ENCODE peak calls at places on chromosomes 4 and X, in four cellular contexts. Y is HepG2, S is K562, J is H1. A is an unnamed sample.

GRCh38 chr4:138612428-138612827 is 370.3 kb upstream of the SLC7A11 start:
- DNase-seq in J (no peak), Y (no peak), S (no peak), A (no peak)

GRCh38 chrX:7144126-7144525 is 3.4 kb upstream of the STS start:
- DNase-seq in Y (no peak), J (no peak), S (no peak), A (no peak)

GRCh38 chrX:134247492-134247891 is 10.5 kb downstream of the CCDC160 start:
- DNase-seq in S (no peak), Y (no peak), J (no peak), A (no peak)

GRCh38 chr4:169311643-169312365 is 41.0 kb upstream of the SH3RF1 start:
- DNase-seq in S (peak; percentile 57), Y (peak; percentile 73), J (peak; percentile 25), A (peak; percentile 94)

GRCh38 chrX:148741441-148741840 is 241.0 kb downstream of the AFF2 start:
- DNase-seq in J (peak; percentile 1), S (no peak), Y (no peak), A (peak; percentile 8)

GRCh38 chr4:155005395-155006087 is 202.9 kb upstream of the NPY2R start:
- DNase-seq in J (no peak), S (no peak), Y (no peak), A (no peak)

GRCh38 chr4:187183351-187183750 is 459.7 kb upstream of the FAT1 start:
- DNase-seq in J (no peak), Y (no peak), S (no peak), A (no peak)

GRCh38 chr4:26173619-26174018 is 147.2 kb upstream of the RBPJ start:
- DNase-seq in J (no peak), Y (no peak), S (no peak), A (no peak)

GRCh38 chr4:87051121-87051713 is 116.4 kb downstream of the AFF1 start:
- DNase-seq in J (no peak), Y (no peak), S (no peak), A (no peak)

GRCh38 chr4:11529625-11530201 is 101.0 kb upstream of the HS3ST1 start:
- DNase-seq in Y (no peak), S (no peak), J (no peak), A (no peak)

GRCh38 chr4:1771555-1772305 is 21.4 kb upstream of the FGFR3 start:
- DNase-seq in J (no peak), Y (no peak), S (peak; percentile 56), A (no peak)

GRCh38 chr4:94550851-94551250 is 99.1 kb downstream of the PDLIM5 start:
- DNase-seq in S (no peak), J (no peak), Y (no peak), A (no peak)

GRCh38 chrX:140141444-140142029 is 176.2 kb upstream of the CXorf66 start:
- DNase-seq in S (peak; percentile 29), J (no peak), Y (peak; percentile 8), A (peak; percentile 44)

GRCh38 chr4:27398911-27399310 is 538.3 kb downstream of the STIM2 start:
- DNase-seq in Y (no peak), S (no peak), J (no peak), A (no peak)

GRCh38 chrX:16479206-16479869 is 170.6 kb upstream of the S100G start:
- DNase-seq in J (no peak), Y (peak; percentile 20), S (no peak), A (no peak)

GRCh38 chrX:133495464-133496391 is 80.4 kb upstream of the GPC4 start:
- DNase-seq in Y (no peak), J (no peak), S (no peak), A (peak; percentile 2)

GRCh38 chr4:117434424-117434823 is 349.0 kb upstream of the TRAM1L1 start:
- DNase-seq in Y (no peak), J (no peak), S (no peak), A (no peak)

GRCh38 chr4:93791570-93792195 is 36.9 kb upstream of the ATOH1 start:
- DNase-seq in J (no peak), Y (peak; percentile 50), S (peak; percentile 46), A (peak; percentile 89)

GRCh38 chr4:75046226-75046625 is 113.3 kb downstream of the PARM1 start:
- DNase-seq in Y (no peak), S (no peak), J (no peak), A (no peak)

GRCh38 chrX:105331244-105331643 is 110.8 kb upstream of the TEX13A start:
- DNase-seq in S (no peak), J (no peak), Y (no peak), A (no peak)

GRCh38 chrX:3763111-3763510 is 49.7 kb upstream of the PRKX start:
- DNase-seq in J (no peak), S (no peak), Y (no peak), A (no peak)

GRCh38 chr4:100984901-100985300 is 362.4 kb downstream of the PPP3CA start:
- DNase-seq in J (no peak), Y (no peak), S (no peak), A (no peak)

GRCh38 chrX:9466115-9466495 is 1.2 kb downstream of the TBL1X start:
- DNase-seq in S (peak; percentile 39), Y (no peak), J (no peak), A (peak; percentile 41)

GRCh38 chr4:40828661-40829060 is 78.9 kb downstream of the NSUN7 start:
- DNase-seq in Y (no peak), S (no peak), J (no peak), A (no peak)

GRCh38 chr4:26729027-26729426 is 131.6 kb upstream of the STIM2 start:
- DNase-seq in Y (peak; percentile 39), S (no peak), J (no peak), A (no peak)

GRCh38 chr4:10611673-10612072 is 72.9 kb downstream of the CLNK start:
- DNase-seq in J (no peak), S (no peak), Y (no peak), A (no peak)

GRCh38 chrX:22800360-22800759 is 199.4 kb upstream of the DDX53 start:
- DNase-seq in J (no peak), Y (no peak), S (no peak), A (peak; percentile 19)

GRCh38 chrX:134512566-134512965 is 52.6 kb downstream of the HPRT1 start:
- DNase-seq in Y (peak; percentile 25), S (no peak), J (no peak), A (peak; percentile 31)

GRCh38 chr4:187586892-187587291 is 408.7 kb upstream of the ZFP42 start:
- DNase-seq in J (no peak), S (no peak), Y (no peak), A (no peak)

GRCh38 chr4:166816901-166817300 is 417.4 kb downstream of the SPOCK3 start:
- DNase-seq in S (no peak), J (no peak), Y (no peak), A (no peak)

GRCh38 chr4:102246416-102246815 is 98.9 kb downstream of the SLC39A8 start:
- DNase-seq in J (no peak), S (no peak), Y (no peak), A (no peak)

GRCh38 chr4:113846433-113846832 is 84.9 kb upstream of the CAMK2D start:
- DNase-seq in J (no peak), S (no peak), Y (no peak), A (no peak)

DNA sequence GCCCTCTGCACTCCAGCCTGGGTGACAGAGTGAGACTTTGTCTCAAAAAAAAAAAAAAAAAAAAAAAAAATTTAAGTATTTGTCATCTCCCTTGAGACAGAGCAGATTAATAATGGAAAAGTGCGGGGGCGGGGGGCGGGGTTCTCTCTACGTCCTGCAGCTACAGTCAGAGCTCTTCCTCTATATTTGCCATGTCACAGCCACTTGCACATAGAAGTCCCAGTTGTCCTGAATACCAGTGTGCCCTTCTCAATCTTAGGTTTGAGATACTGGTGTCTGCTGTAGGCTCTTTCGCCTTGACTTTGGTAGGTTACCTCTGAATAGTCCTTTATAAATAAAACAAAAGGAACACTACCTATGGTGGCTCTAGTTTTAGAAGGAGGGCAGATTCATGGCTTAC is 237.8 kb upstream of the PGRMC2 start:
- DNase-seq in S (peak; percentile 23), J (no peak), Y (no peak), A (no peak)
- TF ChIP-seq CREB1 in S (no peak), J (no peak), Y (no peak), A (no peak)

GRCh38 chr4:78059524-78059889 is 2.4 kb downstream of the FRAS1 start:
- DNase-seq in Y (peak; percentile 87), S (peak; percentile 58), J (peak; percentile 67), A (peak; percentile 97)

GRCh38 chr4:78056265-78057129 is 626 bp upstream of the FRAS1 start:
- DNase-seq in S (peak; percentile 10), Y (peak; percentile 92), J (no peak), A (peak; percentile 96)

GRCh38 chr4:78057600-78058560 is 757 bp downstream of the FRAS1 start:
- DNase-seq in Y (peak; percentile 54), J (no peak), S (no peak), A (peak; percentile 62)

GRCh38 chr4:78058591-78059523 is 1.7 kb downstream of the FRAS1 start:
- DNase-seq in J (peak; percentile 21), Y (peak; percentile 19), S (no peak), A (peak; percentile 86)

DNA sequence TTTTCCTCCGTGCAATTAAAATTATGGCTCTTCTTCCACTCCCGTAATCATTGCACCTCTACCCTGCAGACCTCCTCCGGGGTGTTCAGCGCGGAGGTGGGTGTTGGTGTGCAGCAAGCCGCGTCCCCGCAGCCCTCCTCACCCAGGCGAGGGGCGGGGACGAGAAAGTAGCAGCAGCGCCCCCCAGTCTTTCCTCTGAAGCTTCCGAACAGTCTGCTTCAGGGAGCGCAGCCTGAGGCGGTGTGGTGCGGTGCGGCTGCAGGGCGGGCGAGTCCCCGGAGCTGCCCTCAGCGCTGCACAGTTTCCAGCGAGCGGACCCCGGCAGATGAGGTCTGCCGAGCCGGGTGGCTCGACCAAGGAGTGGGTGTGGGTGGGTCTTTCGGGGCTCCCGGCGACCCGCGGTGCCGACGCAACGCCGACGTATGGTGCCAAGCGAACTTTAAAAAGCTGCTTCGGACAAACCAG is at the start of gene FRAS1:
- DNase-seq in J (no peak), Y (peak; percentile 62), S (no peak), A (peak; percentile 78)
- H3K27me3 ChIP-seq in J (no peaks in the 10 kb centered on the region), Y (no peaks in the 10 kb centered on the region), S (peaks cover 41% of the 10 kb centered on the region), A (no peaks in the 10 kb centered on the region)

DNA sequence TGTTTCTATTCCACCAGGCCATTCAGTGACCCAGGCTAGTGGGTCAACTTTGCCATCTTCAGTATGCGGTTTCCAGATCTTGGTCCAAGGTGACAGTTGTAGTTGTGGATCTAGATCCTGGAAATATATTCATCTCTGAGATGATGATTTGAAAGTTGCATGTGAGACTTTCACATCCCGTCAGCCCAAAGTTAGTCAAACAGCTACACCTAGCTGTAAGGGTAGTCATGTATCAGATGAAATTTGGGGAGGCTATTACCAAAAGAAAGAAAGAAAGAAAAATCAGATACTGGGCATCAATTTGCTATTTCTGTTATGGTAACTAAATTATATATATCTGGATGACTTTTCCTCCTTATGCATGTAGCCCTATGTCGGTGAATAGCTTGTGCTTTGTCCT is 259.4 kb upstream of the ARX start:
- DNase-seq in J (no peak), Y (no peak), S (no peak), A (no peak)
- TF ChIP-seq CREB1 in J (no peak), Y (no peak), S (no peak), A (no peak)

GRCh38 chr4:4876945-4877661 is 17.6 kb downstream of the MSX1 start:
- DNase-seq in Y (no peak), S (no peak), J (no peak), A (no peak)
- H3K27me3 ChIP-seq in Y (peaks cover 19% of the 10 kb centered on the region), S (peaks cover 60% of the 10 kb centered on the region), J (peaks cover 31% of the 10 kb centered on the region), A (peaks cover 80% of the 10 kb centered on the region)

GRCh38 chr4:3836802-3837601 is 70.8 kb downstream of the ADRA2C start:
- DNase-seq in S (peak; percentile 84), J (no peak), Y (peak; percentile 99), A (peak; percentile 69)
- TF ChIP-seq CREB1 in S (no peak), J (no peak), Y (peak; percentile 68), A (no peak)

A was measured in GM23338.